ENCODE peak calls at places on chromosomes 11 and 22, in seven cellular contexts. S is astrocyte of the spinal cord; A is OCI-LY7; N is right lobe of liver; F is H1; G is CD8-positive, alpha-beta T cell; V is neuronal stem cell. C is an unnamed sample.

GRCh38 chr11:117045196-117045595 is 53.0 kb downstream of the SIK3 start:
- DNase-seq in V (no peak), S (peak), A (no peak), N (no peak), F (no peak), G (no peak), C (peak)

GRCh38 chr11:65211293-65212105 is 29.8 kb downstream of the CAPN1 start:
- DNase-seq in G (no peak), F (no peak), S (no peak), N (peak), A (no peak), V (no peak), C (no peak)

GRCh38 chr11:69382131-69383128 is 88.5 kb downstream of the MYEOV start:
- DNase-seq in V (no peak), S (no peak), G (no peak), A (peak), N (peak), F (peak), C (peak)

GRCh38 chr22:31160328-31160978 is 471 bp downstream of the RNF185 start:
- DNase-seq in S (peak), F (peak), N (no peak), A (no peak), G (peak), V (no peak), C (peak)

GRCh38 chr11:126405906-126406305 is 50.4 kb downstream of the ST3GAL4 start:
- DNase-seq in G (no peak), A (no peak), S (no peak), V (no peak), F (no peak), N (no peak), C (no peak)

GRCh38 chr11:77517226-77517625 is 43.3 kb upstream of the PAK1 start:
- DNase-seq in V (no peak), S (peak), F (peak), A (no peak), G (no peak), N (no peak), C (no peak)

GRCh38 chr11:115527534-115528125 is 23.4 kb upstream of the CADM1 start:
- DNase-seq in A (no peak), N (no peak), S (no peak), V (peak), F (no peak), G (no peak), C (no peak)

GRCh38 chr22:38873469-38874411 is 1.7 kb upstream of the CBX6 start:
- DNase-seq in F (peak), V (no peak), G (peak), N (no peak), S (no peak), A (no peak), C (no peak)

GRCh38 chr11:83272627-83273026 is 13.5 kb downstream of the CCDC90B start:
- DNase-seq in V (no peak), S (peak), G (no peak), N (no peak), A (no peak), F (no peak), C (peak)

GRCh38 chr11:64747961-64748715 is 4.2 kb upstream of the RASGRP2 start:
- DNase-seq in G (no peak), S (no peak), V (no peak), N (no peak), A (no peak), F (no peak), C (peak)

GRCh38 chr11:64516226-64516625 is 74.8 kb upstream of the SLC22A12 start:
- DNase-seq in N (no peak), F (no peak), G (no peak), S (no peak), V (no peak), A (peak), C (no peak)

GRCh38 chr22:23182289-23183106 is 2.2 kb downstream of the BCR start:
- DNase-seq in A (peak), G (no peak), S (no peak), V (no peak), N (no peak), F (no peak), C (peak)

GRCh38 chr11:68251770-68252169 is 20.0 kb downstream of the C11orf24 start:
- DNase-seq in V (no peak), A (no peak), N (no peak), G (no peak), F (no peak), S (no peak), C (no peak)

GRCh38 chr22:26318975-26319374 is 110.1 kb upstream of the ASPHD2 start:
- DNase-seq in S (no peak), N (no peak), G (no peak), V (no peak), F (no peak), A (no peak), C (no peak)

GRCh38 chr22:45861259-45861658 is 115.7 kb downstream of the WNT7B start:
- DNase-seq in S (no peak), A (no peak), G (no peak), F (no peak), N (no peak), V (no peak), C (no peak)

GRCh38 chr22:49930596-49931412 is 12.4 kb downstream of the CRELD2 start:
- DNase-seq in N (peak), G (no peak), F (no peak), A (peak), V (no peak), S (peak), C (peak)

GRCh38 chr11:107272561-107272960 is 185.1 kb downstream of the CWF19L2 start:
- DNase-seq in F (no peak), S (no peak), A (no peak), N (no peak), V (no peak), G (no peak), C (no peak)

GRCh38 chr22:24810043-24810749 is 4.2 kb downstream of the SGSM1 start:
- DNase-seq in N (no peak), F (no peak), S (no peak), G (no peak), A (no peak), V (peak), C (peak)

GRCh38 chr22:27612075-27612474 is 189.5 kb downstream of the MN1 start:
- DNase-seq in A (no peak), N (no peak), V (no peak), F (no peak), S (no peak), G (no peak), C (no peak)

GRCh38 chr11:108370315-108370714 is 97.0 kb downstream of the C11orf65 start:
- DNase-seq in A (no peak), G (no peak), S (no peak), F (no peak), N (no peak), V (no peak), C (no peak)

GRCh38 chr11:3837793-3838192 is 3.0 kb downstream of the RHOG start:
- DNase-seq in A (no peak), S (no peak), V (no peak), N (peak), G (no peak), F (no peak), C (peak)
- H3K4me3 ChIP-seq in A (peak), S (no peak), V (no peak), N (peak), G (peak), F (no peak), C (no peak)

GRCh38 chr11:133955945-133956421 is 785 bp downstream of the IGSF9B start:
- DNase-seq in G (no peak), N (no peak), A (no peak), S (no peak), F (no peak), V (no peak), C (no peak)
- H3K4me3 ChIP-seq in G (peak), N (peak), A (peak), S (no peak), F (peak), V (peak), C (peak)

GRCh38 chr22:41447435-41448188 is 1.0 kb upstream of the TOB2 start:
- DNase-seq in F (peak), A (peak), S (peak), N (peak), G (peak), V (peak), C (peak)

GRCh38 chr22:41448189-41448808 is 1.7 kb upstream of the TOB2 start:
- DNase-seq in S (peak), F (peak), V (peak), G (peak), A (peak), N (peak), C (peak)

GRCh38 chr22:41446639-41447434 is at the start of gene TOB2:
- DNase-seq in S (peak), G (peak), V (peak), A (peak), F (peak), N (peak), C (peak)

GRCh38 chr22:41446057-41446501 is 522 bp downstream of the TOB2 start:
- DNase-seq in S (no peak), A (no peak), V (peak), F (no peak), N (peak), G (no peak), C (peak)

DNA sequence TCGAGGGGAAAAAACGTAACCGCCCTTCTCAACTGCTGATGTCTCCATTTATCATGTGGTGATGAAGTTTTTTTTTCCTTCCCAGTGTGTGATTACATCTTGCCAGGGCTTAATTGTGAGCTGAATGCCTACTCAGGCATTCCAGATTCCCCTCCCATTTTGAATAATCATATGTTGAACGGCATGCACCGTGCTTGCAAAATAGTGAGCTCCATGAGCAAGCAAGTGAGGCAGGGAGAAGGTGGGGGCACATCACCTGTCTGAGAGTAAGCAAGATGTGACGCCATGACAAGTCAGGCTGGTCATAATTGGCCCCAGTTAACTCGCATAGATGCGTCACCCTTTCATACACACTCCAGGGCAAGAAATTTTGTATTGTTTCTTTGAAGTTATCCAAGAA is 2.7 kb upstream of the TOB2 start:
- DNase-seq in N (no peak), G (no peak), V (no peak), F (no peak), S (no peak), A (peak), C (no peak)
- H3K4me3 ChIP-seq in N (no peak), G (no peak), V (no peak), F (no peak), S (no peak), A (no peak), C (no peak)

DNA sequence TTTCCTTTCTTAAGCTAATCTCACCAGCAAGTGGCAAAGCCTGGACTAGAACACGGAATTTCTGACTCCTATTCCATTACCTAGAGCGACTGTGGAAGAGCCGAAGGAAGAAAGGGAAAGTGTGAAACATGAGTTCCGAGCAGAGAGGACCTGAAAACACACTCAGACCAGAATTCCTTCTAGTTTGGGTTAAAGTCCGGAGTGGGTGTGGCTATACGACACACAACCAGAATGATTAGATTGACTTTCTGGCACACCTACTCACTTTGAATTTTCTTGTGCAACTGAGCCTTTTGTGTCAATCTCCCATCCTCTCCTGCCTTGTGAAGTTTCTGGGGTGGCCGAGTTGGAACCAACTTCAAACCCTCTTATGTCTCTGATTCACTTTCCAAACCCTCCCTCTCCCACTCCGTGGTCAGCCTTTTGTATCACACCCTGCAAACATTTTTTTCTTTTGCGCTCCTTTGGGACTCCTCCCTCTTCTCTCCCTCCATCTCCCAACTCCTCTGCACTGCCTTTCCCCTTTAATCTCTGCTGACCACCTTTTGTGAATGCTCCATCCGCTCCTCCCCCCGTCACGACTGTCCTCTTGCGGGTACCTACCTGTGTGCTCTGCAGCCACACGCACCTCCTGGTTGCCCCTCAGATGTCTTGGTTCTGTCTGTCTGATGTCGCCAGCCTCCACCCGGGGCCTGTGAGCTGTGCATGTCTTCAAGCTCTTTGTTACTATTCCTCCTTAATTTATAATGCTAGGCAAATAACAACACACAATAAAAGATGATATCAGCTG is 86.3 kb upstream of the BLID start:
- DNase-seq in V (no peak), N (peak), F (peak), G (no peak), S (peak), A (no peak), C (peak)
- H3K4me3 ChIP-seq in V (no peak), N (peak), F (no peak), G (no peak), S (peak), A (no peak), C (no peak)

GRCh38 chr11:19243143-19243542 is 2.4 kb upstream of the E2F8 start:
- DNase-seq in N (no peak), F (no peak), G (no peak), V (no peak), A (peak), S (no peak), C (no peak)
- H3K4me3 ChIP-seq in N (no peak), F (no peak), G (no peak), V (no peak), A (peak), S (no peak), C (no peak)

C was measured in cardiac muscle cell.